ENCODE peak calls at places on chromosome 6, in four cellular contexts. K, X, Z and G are unnamed samples.
A peak's percentile ranks its signal among the peaks of the same experiment; 100 is the strongest.

GRCh38 chr6:157240059-157240959 is 83.0 kb downstream of the TMEM242 start:
- DNase-seq in K (peak; percentile 72), X (no peak), Z (no peak), G (peak; percentile 86)

GRCh38 chr6:113786168-113786567 is 71.0 kb upstream of the MARCKS start:
- DNase-seq in K (no peak), X (no peak), Z (no peak), G (no peak)

GRCh38 chr6:6486595-6486994 is 101.9 kb upstream of the LY86 start:
- DNase-seq in K (no peak), X (no peak), Z (no peak), G (no peak)

GRCh38 chr6:113995632-113996031 is 24.7 kb upstream of the HDAC2 start:
- DNase-seq in K (peak; percentile 96), X (no peak), Z (no peak), G (peak; percentile 87)

GRCh38 chr6:43951063-43951755 is 176.0 kb downstream of the MRPL14 start:
- DNase-seq in K (no peak), X (no peak), Z (no peak), G (peak; percentile 61)

GRCh38 chr6:54481096-54481495 is 172.9 kb downstream of the TINAG start:
- DNase-seq in K (no peak), X (no peak), Z (no peak), G (peak; percentile 3)

GRCh38 chr6:42970859-42971612 is 7.9 kb downstream of the PEX6 start:
- DNase-seq in K (no peak), X (no peak), Z (no peak), G (peak; percentile 35)

GRCh38 chr6:56246941-56247653 is at the start of gene COL21A1:
- DNase-seq in K (no peak), X (peak; percentile 44), Z (no peak), G (peak; percentile 52)

GRCh38 chr6:128515550-128516513 is 4.6 kb downstream of the PTPRK start:
- DNase-seq in K (no peak), X (no peak), Z (no peak), G (peak; percentile 20)

GRCh38 chr6:129785081-129785755 is 75.2 kb upstream of the ARHGAP18 start:
- DNase-seq in K (no peak), X (no peak), Z (no peak), G (peak; percentile 15)

GRCh38 chr6:101110814-101111213 is 229.7 kb upstream of the ASCC3 start:
- DNase-seq in K (no peak), X (no peak), Z (no peak), G (peak; percentile 5)

GRCh38 chr6:126781582-126781981 is 336.9 kb upstream of the RSPO3 start:
- DNase-seq in K (no peak), X (no peak), Z (no peak), G (no peak)

GRCh38 chr6:63923139-63923739 is 287.6 kb downstream of the PHF3 start:
- DNase-seq in K (peak; percentile 4), X (no peak), Z (no peak), G (peak; percentile 58)